ENCODE peak calls at places on chromosomes 11 and 22, in four cellular contexts. One of them, this sample, is unnamed. For H3K36me3, the result is how much of the 10 kb centered on the place peaks cover.

GRCh38 chr11:45097721-45098493 is 48.5 kb upstream of the PRDM11 start:
- DNase-seq in neural progenitor cell: peak
- DNase-seq in MM.1S: peak
- DNase-seq in psoas muscle: peak
- DNase-seq in this sample: peak

GRCh38 chr11:64858467-64859401 is 14.3 kb upstream of the CDC42BPG start:
- DNase-seq in psoas muscle: peak
- DNase-seq in neural progenitor cell: no peak
- DNase-seq in MM.1S: no peak
- DNase-seq in this sample: no peak

GRCh38 chr11:86713552-86713951 is 41.1 kb upstream of the ME3 start:
- DNase-seq in psoas muscle: no peak
- DNase-seq in MM.1S: no peak
- DNase-seq in neural progenitor cell: peak
- DNase-seq in this sample: no peak

GRCh38 chr22:36182871-36183270 is 18.7 kb downstream of the APOL4 start:
- DNase-seq in neural progenitor cell: no peak
- DNase-seq in psoas muscle: no peak
- DNase-seq in MM.1S: no peak
- DNase-seq in this sample: no peak

GRCh38 chr11:130908770-130909625 is 7.3 kb downstream of the SNX19 start:
- DNase-seq in neural progenitor cell: no peak
- DNase-seq in MM.1S: no peak
- DNase-seq in psoas muscle: no peak
- DNase-seq in this sample: no peak

GRCh38 chr11:110918351-110918750 is 206.1 kb upstream of the ARHGAP20 start:
- DNase-seq in MM.1S: no peak
- DNase-seq in neural progenitor cell: no peak
- DNase-seq in psoas muscle: no peak
- DNase-seq in this sample: no peak

GRCh38 chr11:78351193-78351592 is 66.4 kb downstream of the GAB2 start:
- DNase-seq in neural progenitor cell: peak
- DNase-seq in psoas muscle: no peak
- DNase-seq in MM.1S: no peak
- DNase-seq in this sample: no peak

GRCh38 chr11:19160839-19161238 is 40.9 kb downstream of the CSRP3 start:
- DNase-seq in psoas muscle: no peak
- DNase-seq in neural progenitor cell: no peak
- DNase-seq in MM.1S: no peak
- DNase-seq in this sample: no peak

GRCh38 chr22:33380789-33381530 is 322.8 kb upstream of the SYN3 start:
- DNase-seq in psoas muscle: no peak
- DNase-seq in MM.1S: no peak
- DNase-seq in neural progenitor cell: no peak
- DNase-seq in this sample: no peak

GRCh38 chr22:46516638-46517037 is 20.8 kb downstream of the CELSR1 start:
- DNase-seq in neural progenitor cell: no peak
- DNase-seq in psoas muscle: no peak
- DNase-seq in MM.1S: no peak
- DNase-seq in this sample: no peak

GRCh38 chr11:7485136-7485853 is at the start of gene OLFML1:
- DNase-seq in MM.1S: no peak
- DNase-seq in neural progenitor cell: no peak
- DNase-seq in psoas muscle: peak
- DNase-seq in this sample: no peak

GRCh38 chr11:118058311-118059230 is 18.3 kb upstream of the TMPRSS4 start:
- DNase-seq in MM.1S: peak
- DNase-seq in neural progenitor cell: no peak
- DNase-seq in psoas muscle: no peak
- DNase-seq in this sample: no peak

GRCh38 chr22:49483281-49483905 is 344.3 kb downstream of the BRD1 start:
- DNase-seq in MM.1S: no peak
- DNase-seq in neural progenitor cell: no peak
- DNase-seq in psoas muscle: no peak
- DNase-seq in this sample: no peak

GRCh38 chr11:68959465-68960298 is 21.1 kb downstream of the MRGPRD start:
- DNase-seq in MM.1S: no peak
- DNase-seq in psoas muscle: no peak
- DNase-seq in neural progenitor cell: no peak
- DNase-seq in this sample: no peak

GRCh38 chr22:22207845-22208564 is 36.6 kb upstream of the VPREB1 start:
- DNase-seq in MM.1S: peak
- DNase-seq in psoas muscle: peak
- DNase-seq in neural progenitor cell: peak
- DNase-seq in this sample: peak

GRCh38 chr22:44403930-44404329 is 91.2 kb upstream of the SHISAL1 start:
- DNase-seq in psoas muscle: no peak
- DNase-seq in MM.1S: no peak
- DNase-seq in neural progenitor cell: no peak
- DNase-seq in this sample: no peak

GRCh38 chr11:1401656-1402221 is 12.0 kb downstream of the BRSK2 start:
- DNase-seq in MM.1S: peak
- DNase-seq in neural progenitor cell: peak
- DNase-seq in psoas muscle: peak
- DNase-seq in this sample: peak

GRCh38 chr11:94728541-94728940 is 39.6 kb upstream of the AMOTL1 start:
- DNase-seq in neural progenitor cell: no peak
- DNase-seq in psoas muscle: no peak
- DNase-seq in MM.1S: no peak
- DNase-seq in this sample: no peak

DNA sequence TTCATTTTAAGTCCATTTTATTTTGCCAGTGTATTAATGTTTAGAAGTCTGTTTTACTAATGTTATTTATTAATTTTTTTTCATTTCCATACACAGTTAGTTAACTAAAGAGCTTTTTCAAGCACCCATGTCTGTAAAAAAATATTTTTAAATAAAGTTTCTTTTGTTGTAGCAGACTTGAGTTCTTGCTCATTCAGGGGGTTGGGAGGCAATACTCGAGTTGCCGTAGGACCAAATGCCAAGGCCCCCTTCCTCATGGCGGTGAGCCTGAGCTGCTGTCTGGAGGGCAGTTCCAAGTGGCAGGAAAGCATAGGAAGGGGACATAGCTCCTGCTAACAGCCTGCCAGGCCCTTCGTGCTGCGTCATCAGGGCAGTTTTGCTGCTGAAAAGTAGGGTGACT is 9.0 kb downstream of the MCAM start:
- DNase-seq in neural progenitor cell: no peak
- DNase-seq in MM.1S: no peak
- DNase-seq in psoas muscle: no peak
- DNase-seq in this sample: peak
- H3K36me3 ChIP-seq in neural progenitor cell: under half
- H3K36me3 ChIP-seq in MM.1S: under half
- H3K36me3 ChIP-seq in psoas muscle: half or more
- H3K36me3 ChIP-seq in this sample: under half

GRCh38 chr11:119309953-119310681 is 6.8 kb downstream of the MCAM start:
- DNase-seq in neural progenitor cell: no peak
- DNase-seq in psoas muscle: no peak
- DNase-seq in MM.1S: no peak
- DNase-seq in this sample: no peak
- H3K36me3 ChIP-seq in neural progenitor cell: under half
- H3K36me3 ChIP-seq in psoas muscle: half or more
- H3K36me3 ChIP-seq in MM.1S: under half
- H3K36me3 ChIP-seq in this sample: under half

GRCh38 chr22:20107951-20108756 is 7.8 kb upstream of the RANBP1 start:
- DNase-seq in MM.1S: no peak
- DNase-seq in neural progenitor cell: no peak
- DNase-seq in psoas muscle: no peak
- DNase-seq in this sample: no peak

GRCh38 chr22:20110359-20110985 is 5.4 kb upstream of the RANBP1 start:
- DNase-seq in MM.1S: no peak
- DNase-seq in neural progenitor cell: no peak
- DNase-seq in psoas muscle: peak
- DNase-seq in this sample: no peak

GRCh38 chr22:20108757-20109230 is 7.1 kb upstream of the RANBP1 start:
- DNase-seq in neural progenitor cell: no peak
- DNase-seq in psoas muscle: peak
- DNase-seq in MM.1S: no peak
- DNase-seq in this sample: no peak

GRCh38 chr22:20111045-20111688 is 4.7 kb upstream of the RANBP1 start:
- DNase-seq in MM.1S: no peak
- DNase-seq in neural progenitor cell: peak
- DNase-seq in psoas muscle: peak
- DNase-seq in this sample: peak

DNA sequence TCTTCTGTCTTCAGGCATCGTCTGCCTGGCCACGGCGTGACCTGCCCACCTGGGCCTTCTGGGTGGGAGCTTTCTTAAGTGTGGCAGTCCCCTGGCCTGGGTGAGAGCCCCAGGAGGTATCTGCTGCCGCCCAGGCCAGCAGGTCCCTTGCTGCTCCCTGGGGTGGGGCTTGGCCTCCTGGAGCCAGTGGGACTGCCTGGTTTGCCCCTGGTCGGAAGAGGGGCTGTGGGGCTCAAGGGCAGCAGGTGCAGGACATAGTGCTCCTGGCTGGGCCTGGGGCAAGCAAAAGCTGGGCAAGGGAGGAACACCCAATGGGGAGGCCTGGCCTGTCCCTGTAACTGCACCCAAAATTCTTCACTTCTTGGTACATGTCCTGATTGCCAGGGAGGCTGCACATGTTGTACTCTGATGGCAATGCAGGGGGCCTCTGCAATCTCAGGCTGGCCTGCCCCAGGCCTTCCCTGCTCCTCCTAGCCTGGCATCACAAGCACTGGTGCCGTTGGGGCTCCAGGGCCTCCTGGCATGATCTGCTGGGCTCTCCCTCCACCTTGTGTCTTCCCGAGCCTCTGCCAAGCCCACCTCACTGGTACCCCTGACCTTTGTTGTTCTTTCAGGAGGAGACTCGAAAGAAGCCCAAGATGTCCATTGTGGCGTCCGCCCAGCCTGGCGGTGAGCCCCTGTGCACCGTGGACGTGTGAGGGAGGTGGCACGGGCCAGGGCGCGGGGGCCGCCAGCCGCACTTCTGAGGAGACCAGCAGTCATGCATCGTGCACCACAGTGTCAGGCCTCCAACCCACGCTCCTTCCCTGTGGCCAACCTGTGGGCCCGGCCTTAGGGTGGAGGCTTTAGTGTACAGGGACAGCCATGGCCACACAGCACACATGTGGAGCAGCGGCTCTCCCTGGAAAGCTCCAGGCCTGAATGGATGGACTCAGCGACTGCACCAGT is 6.2 kb upstream of the RANBP1 start:
- DNase-seq in neural progenitor cell: no peak
- DNase-seq in psoas muscle: peak
- DNase-seq in MM.1S: no peak
- DNase-seq in this sample: no peak
- H3K36me3 ChIP-seq in neural progenitor cell: under half
- H3K36me3 ChIP-seq in psoas muscle: half or more
- H3K36me3 ChIP-seq in MM.1S: under half
- H3K36me3 ChIP-seq in this sample: under half

GRCh38 chr11:3008746-3009336 is 16.7 kb upstream of the NAP1L4 start:
- DNase-seq in neural progenitor cell: no peak
- DNase-seq in MM.1S: no peak
- DNase-seq in psoas muscle: no peak
- DNase-seq in this sample: no peak

GRCh38 chr11:3009481-3009880 is 17.4 kb upstream of the NAP1L4 start:
- DNase-seq in neural progenitor cell: no peak
- DNase-seq in MM.1S: no peak
- DNase-seq in psoas muscle: no peak
- DNase-seq in this sample: no peak

GRCh38 chr11:3011891-3012885 is 20.1 kb upstream of the NAP1L4 start:
- DNase-seq in MM.1S: no peak
- DNase-seq in psoas muscle: no peak
- DNase-seq in neural progenitor cell: no peak
- DNase-seq in this sample: no peak

GRCh38 chr11:3010521-3011275 is 18.6 kb upstream of the NAP1L4 start:
- DNase-seq in MM.1S: no peak
- DNase-seq in psoas muscle: no peak
- DNase-seq in neural progenitor cell: no peak
- DNase-seq in this sample: no peak

DNA sequence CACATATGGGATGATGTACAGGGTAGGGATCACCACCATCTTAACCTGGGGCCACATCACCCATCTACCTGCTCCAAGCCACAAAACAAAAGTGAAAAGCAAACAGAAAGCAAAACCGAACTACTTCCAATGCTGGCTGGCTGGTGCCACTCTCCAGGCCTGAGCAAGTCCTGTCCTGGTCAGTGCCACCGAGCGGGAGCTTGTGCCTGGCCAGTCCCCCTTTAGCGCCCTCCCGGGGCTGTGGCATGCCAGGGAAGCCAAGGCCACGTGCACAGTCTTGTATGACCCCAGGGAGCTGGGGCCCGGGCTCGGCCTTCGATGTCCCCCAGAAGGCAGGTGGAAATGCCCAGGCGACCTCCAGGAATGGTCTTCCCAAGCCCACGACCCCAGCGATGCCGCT is 17.9 kb upstream of the NAP1L4 start:
- DNase-seq in neural progenitor cell: no peak
- DNase-seq in MM.1S: peak
- DNase-seq in psoas muscle: no peak
- DNase-seq in this sample: no peak
- H3K36me3 ChIP-seq in neural progenitor cell: under half
- H3K36me3 ChIP-seq in MM.1S: under half
- H3K36me3 ChIP-seq in psoas muscle: half or more
- H3K36me3 ChIP-seq in this sample: under half

GRCh38 chr11:66150140-66150539 is 80.1 kb downstream of the PACS1 start:
- DNase-seq in neural progenitor cell: no peak
- DNase-seq in MM.1S: peak
- DNase-seq in psoas muscle: no peak
- DNase-seq in this sample: no peak

GRCh38 chr11:66146940-66147339 is 76.9 kb downstream of the PACS1 start:
- DNase-seq in psoas muscle: no peak
- DNase-seq in MM.1S: no peak
- DNase-seq in neural progenitor cell: no peak
- DNase-seq in this sample: no peak

GRCh38 chr11:66151273-66151672 is 81.2 kb downstream of the PACS1 start:
- DNase-seq in neural progenitor cell: no peak
- DNase-seq in psoas muscle: no peak
- DNase-seq in MM.1S: no peak
- DNase-seq in this sample: peak

GRCh38 chr11:66154109-66154508 is 84.0 kb downstream of the PACS1 start:
- DNase-seq in MM.1S: no peak
- DNase-seq in neural progenitor cell: no peak
- DNase-seq in psoas muscle: no peak
- DNase-seq in this sample: no peak

DNA sequence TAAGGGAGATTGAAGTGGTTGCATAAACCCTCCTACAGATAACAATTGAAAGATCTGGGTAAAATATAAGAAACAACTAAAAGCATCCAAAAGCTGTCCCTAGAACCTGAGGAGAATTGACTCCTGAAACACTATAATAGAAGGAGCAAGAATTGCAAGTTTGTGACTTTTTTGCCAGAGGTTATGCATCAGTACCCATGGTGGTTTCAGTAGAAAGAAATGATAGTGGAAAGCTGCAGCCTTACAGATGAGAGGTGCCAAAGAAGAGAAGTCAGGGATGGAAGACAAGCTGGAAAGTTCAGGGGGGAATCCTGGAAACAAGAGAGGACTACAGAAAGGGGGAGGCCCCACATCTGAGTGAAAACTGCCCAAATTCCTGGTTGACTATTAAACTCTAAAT is 80.7 kb downstream of the PACS1 start:
- DNase-seq in neural progenitor cell: no peak
- DNase-seq in MM.1S: no peak
- DNase-seq in psoas muscle: no peak
- DNase-seq in this sample: no peak
- H3K36me3 ChIP-seq in neural progenitor cell: under half
- H3K36me3 ChIP-seq in MM.1S: under half
- H3K36me3 ChIP-seq in psoas muscle: under half
- H3K36me3 ChIP-seq in this sample: under half

GRCh38 chr11:2968501-2968900 is 23.6 kb downstream of the NAP1L4 start:
- DNase-seq in MM.1S: no peak
- DNase-seq in neural progenitor cell: no peak
- DNase-seq in psoas muscle: no peak
- DNase-seq in this sample: no peak
- H3K36me3 ChIP-seq in MM.1S: half or more
- H3K36me3 ChIP-seq in neural progenitor cell: under half
- H3K36me3 ChIP-seq in psoas muscle: half or more
- H3K36me3 ChIP-seq in this sample: half or more